ENCODE peak calls at places on chromosomes 13 and 19, in four cellular contexts. W, K, L and N are unnamed samples.

GRCh38 chr13:65836066-65836465 is 1394.1 kb downstream of the PCDH9 start:
- DNase-seq in W (no peak), K (no peak), L (no peak), N (peak)

GRCh38 chr13:74098077-74098476 is 36.1 kb downstream of the KLF12 start:
- DNase-seq in W (no peak), K (no peak), L (no peak), N (no peak)

GRCh38 chr13:38415233-38415632 is 65.6 kb downstream of the UFM1 start:
- DNase-seq in W (no peak), K (no peak), L (no peak), N (peak)

GRCh38 chr13:45315520-45316167 is 25.3 kb downstream of the TPT1 start:
- DNase-seq in W (no peak), K (no peak), L (no peak), N (no peak)

GRCh38 chr13:52348983-52349780 is 56.8 kb downstream of the THSD1 start:
- DNase-seq in W (no peak), K (no peak), L (peak), N (peak)

GRCh38 chr19:37128821-37129177 is 43.7 kb downstream of the ZNF585A start:
- DNase-seq in W (no peak), K (no peak), L (no peak), N (no peak)

GRCh38 chr13:42027286-42027685 is 21.2 kb upstream of the DGKH start:
- DNase-seq in W (no peak), K (no peak), L (no peak), N (no peak)

GRCh38 chr19:16702123-16702522 is 17.5 kb upstream of the NWD1 start:
- DNase-seq in W (no peak), K (no peak), L (peak), N (peak)

GRCh38 chr13:38804536-38804935 is 117.7 kb downstream of the FREM2 start:
- DNase-seq in W (no peak), K (no peak), L (peak), N (peak)

GRCh38 chr19:17109962-17110598 is 34.5 kb downstream of the MYO9B start:
- DNase-seq in W (no peak), K (no peak), L (no peak), N (no peak)

GRCh38 chr19:50501186-50501567 is 9.8 kb downstream of the JOSD2 start:
- DNase-seq in W (no peak), K (no peak), L (no peak), N (no peak)